ENCODE peak calls at places on chromosomes 6 and 20, in ten cellular contexts. W, O, D, C, B, P, J, T, L and G are unnamed samples.

GRCh38 chr6:12363651-12364381 is 73.7 kb downstream of the EDN1 start:
- ATAC-seq in L (no peak), C (no peak), D (no peak), O (peak; percentile 87), B (peak; percentile 78), P (peak; percentile 72), W (no peak), J (peak; percentile 73), T (no peak), G (peak; percentile 25)

GRCh38 chr6:33683576-33684427 is 27.7 kb downstream of the UQCC2 start:
- ATAC-seq in J (no peak), W (peak; percentile 47), L (no peak), C (no peak), O (peak; percentile 31), B (no peak), P (no peak), T (no peak), D (no peak), G (no peak)

GRCh38 chr6:165729307-165729936 is 66.4 kb upstream of the PDE10A start:
- ATAC-seq in C (no peak), J (no peak), L (no peak), D (no peak), P (no peak), B (peak; percentile 95), W (no peak), T (no peak), O (peak; percentile 74), G (no peak)

GRCh38 chr20:6697228-6697972 is 70.1 kb upstream of the BMP2 start:
- ATAC-seq in B (peak; percentile 70), J (no peak), W (no peak), D (no peak), O (no peak), T (no peak), P (no peak), C (no peak), L (no peak), G (no peak)

GRCh38 chr20:50372770-50373088 is 137.5 kb upstream of the PTPN1 start:
- ATAC-seq in P (no peak), O (peak; percentile 13), W (no peak), C (no peak), L (no peak), D (no peak), B (no peak), T (no peak), J (no peak), G (peak; percentile 21)

GRCh38 chr6:110097443-110097842 is 82.0 kb downstream of the WASF1 start:
- ATAC-seq in D (no peak), B (no peak), C (no peak), O (no peak), J (no peak), P (no peak), L (no peak), W (no peak), T (no peak), G (no peak)

GRCh38 chr20:37516697-37517370 is 4.2 kb upstream of the NNAT start:
- ATAC-seq in L (no peak), C (no peak), D (no peak), B (no peak), O (no peak), W (no peak), J (peak; percentile 37), T (no peak), P (no peak), G (no peak)

GRCh38 chr20:51531141-51531710 is 11.3 kb downstream of the NFATC2 start:
- ATAC-seq in B (no peak), C (no peak), D (peak; percentile 84), W (peak; percentile 70), J (no peak), L (peak; percentile 58), O (no peak), T (peak; percentile 76), P (peak; percentile 70), G (peak; percentile 67)

GRCh38 chr6:146543940-146544661 is 468 bp downstream of the RAB32 start:
- ATAC-seq in B (peak; percentile 74), C (peak; percentile 36), O (peak; percentile 47), W (no peak), T (no peak), P (peak; percentile 6), L (peak; percentile 9), J (peak; percentile 22), D (no peak), G (no peak)

GRCh38 chr6:28695671-28696537 is 170.2 kb downstream of the GPX5 start:
- ATAC-seq in L (no peak), T (no peak), W (no peak), J (no peak), P (no peak), B (no peak), D (no peak), C (no peak), O (no peak), G (no peak)

GRCh38 chr6:137989696-137990095 is 117.5 kb downstream of the PERP start:
- ATAC-seq in C (no peak), D (no peak), B (no peak), O (no peak), T (no peak), J (no peak), L (no peak), P (no peak), W (no peak), G (no peak)

GRCh38 chr6:4781967-4782537 is 5.8 kb downstream of the CDYL start:
- ATAC-seq in D (no peak), C (no peak), L (no peak), T (no peak), B (no peak), J (no peak), O (no peak), W (no peak), P (no peak), G (no peak)